ENCODE peak calls at places on chromosome 1, in seven cellular contexts. One of them, this sample, is unnamed.

GRCh38 chr1:32759997-32760623 is 57.0 kb downstream of the YARS1 start:
- DNase-seq in AG04450: no peak
- DNase-seq in cardiac muscle cell: peak; percentile 49
- DNase-seq in sigmoid colon: no peak
- DNase-seq in fibroblast of lung: peak; percentile 92
- DNase-seq in endodermal cell: peak; percentile 99
- DNase-seq in right lobe of liver: peak; percentile 71
- DNase-seq in this sample: no peak

GRCh38 chr1:105641407-105641806 is 1415.1 kb upstream of the PRMT6 start:
- DNase-seq in right lobe of liver: no peak
- DNase-seq in sigmoid colon: no peak
- DNase-seq in endodermal cell: peak; percentile 69
- DNase-seq in fibroblast of lung: no peak
- DNase-seq in AG04450: no peak
- DNase-seq in cardiac muscle cell: no peak
- DNase-seq in this sample: no peak

GRCh38 chr1:209619696-209620483 is 32.3 kb downstream of the LAMB3 start:
- DNase-seq in AG04450: no peak
- DNase-seq in endodermal cell: no peak
- DNase-seq in cardiac muscle cell: no peak
- DNase-seq in right lobe of liver: no peak
- DNase-seq in sigmoid colon: no peak
- DNase-seq in fibroblast of lung: no peak
- DNase-seq in this sample: no peak

GRCh38 chr1:151790940-151791651 is 796 bp upstream of the TDRKH start:
- DNase-seq in AG04450: no peak
- DNase-seq in sigmoid colon: no peak
- DNase-seq in right lobe of liver: no peak
- DNase-seq in cardiac muscle cell: peak; percentile 40
- DNase-seq in fibroblast of lung: peak; percentile 6
- DNase-seq in endodermal cell: peak; percentile 67
- DNase-seq in this sample: peak; percentile 19

GRCh38 chr1:29649375-29650040 is 413.2 kb downstream of the PTPRU start:
- DNase-seq in fibroblast of lung: peak; percentile 37
- DNase-seq in sigmoid colon: no peak
- DNase-seq in cardiac muscle cell: no peak
- DNase-seq in right lobe of liver: no peak
- DNase-seq in endodermal cell: peak; percentile 30
- DNase-seq in AG04450: no peak
- DNase-seq in this sample: no peak

GRCh38 chr1:228487336-228488106 is at the start of gene RNF187:
- DNase-seq in cardiac muscle cell: peak; percentile 63
- DNase-seq in endodermal cell: peak; percentile 65
- DNase-seq in AG04450: no peak
- DNase-seq in sigmoid colon: peak; percentile 93
- DNase-seq in right lobe of liver: peak; percentile 94
- DNase-seq in fibroblast of lung: no peak
- DNase-seq in this sample: no peak

GRCh38 chr1:46244656-46245371 is 2.7 kb upstream of the RAD54L start:
- DNase-seq in right lobe of liver: no peak
- DNase-seq in endodermal cell: peak; percentile 46
- DNase-seq in sigmoid colon: no peak
- DNase-seq in cardiac muscle cell: peak; percentile 20
- DNase-seq in AG04450: no peak
- DNase-seq in fibroblast of lung: peak; percentile 6
- DNase-seq in this sample: peak; percentile 49

GRCh38 chr1:234486858-234487830 is 8.2 kb upstream of the TARBP1 start:
- DNase-seq in AG04450: peak; percentile 77
- DNase-seq in sigmoid colon: no peak
- DNase-seq in fibroblast of lung: peak; percentile 60
- DNase-seq in cardiac muscle cell: peak; percentile 40
- DNase-seq in right lobe of liver: no peak
- DNase-seq in endodermal cell: no peak
- DNase-seq in this sample: peak; percentile 44

GRCh38 chr1:91948501-91949355 is 473 bp upstream of the BRDT start:
- DNase-seq in right lobe of liver: no peak
- DNase-seq in endodermal cell: no peak
- DNase-seq in cardiac muscle cell: no peak
- DNase-seq in fibroblast of lung: no peak
- DNase-seq in sigmoid colon: no peak
- DNase-seq in AG04450: no peak
- DNase-seq in this sample: no peak

GRCh38 chr1:155961937-155962336 is 16.4 kb downstream of the ARHGEF2 start:
- DNase-seq in right lobe of liver: peak; percentile 55
- DNase-seq in AG04450: peak; percentile 78
- DNase-seq in sigmoid colon: no peak
- DNase-seq in endodermal cell: peak; percentile 67
- DNase-seq in fibroblast of lung: peak; percentile 98
- DNase-seq in cardiac muscle cell: no peak
- DNase-seq in this sample: peak; percentile 60

GRCh38 chr1:43550598-43551246 is 20.0 kb downstream of the PTPRF start:
- DNase-seq in AG04450: no peak
- DNase-seq in endodermal cell: no peak
- DNase-seq in fibroblast of lung: no peak
- DNase-seq in cardiac muscle cell: no peak
- DNase-seq in sigmoid colon: no peak
- DNase-seq in right lobe of liver: no peak
- DNase-seq in this sample: no peak

GRCh38 chr1:147756336-147756735 is 4.1 kb downstream of the GJA5 start:
- DNase-seq in endodermal cell: no peak
- DNase-seq in fibroblast of lung: no peak
- DNase-seq in right lobe of liver: no peak
- DNase-seq in AG04450: no peak
- DNase-seq in sigmoid colon: no peak
- DNase-seq in cardiac muscle cell: no peak
- DNase-seq in this sample: no peak

GRCh38 chr1:117653195-117653594 is 47.3 kb downstream of the TENT5C start:
- DNase-seq in cardiac muscle cell: no peak
- DNase-seq in sigmoid colon: no peak
- DNase-seq in AG04450: no peak
- DNase-seq in endodermal cell: no peak
- DNase-seq in right lobe of liver: no peak
- DNase-seq in fibroblast of lung: no peak
- DNase-seq in this sample: no peak

GRCh38 chr1:163472267-163472666 is 150.5 kb downstream of the NUF2 start:
- DNase-seq in right lobe of liver: no peak
- DNase-seq in cardiac muscle cell: no peak
- DNase-seq in endodermal cell: no peak
- DNase-seq in fibroblast of lung: peak; percentile 1
- DNase-seq in AG04450: no peak
- DNase-seq in sigmoid colon: no peak
- DNase-seq in this sample: no peak

GRCh38 chr1:37865348-37866119 is 6.1 kb upstream of the MTF1 start:
- DNase-seq in fibroblast of lung: peak; percentile 26
- DNase-seq in sigmoid colon: no peak
- DNase-seq in right lobe of liver: no peak
- DNase-seq in AG04450: no peak
- DNase-seq in endodermal cell: no peak
- DNase-seq in cardiac muscle cell: no peak
- DNase-seq in this sample: no peak

GRCh38 chr1:29370067-29370466 is 133.7 kb downstream of the PTPRU start:
- DNase-seq in fibroblast of lung: no peak
- DNase-seq in endodermal cell: no peak
- DNase-seq in right lobe of liver: no peak
- DNase-seq in cardiac muscle cell: no peak
- DNase-seq in AG04450: no peak
- DNase-seq in sigmoid colon: no peak
- DNase-seq in this sample: no peak

GRCh38 chr1:183926978-183927377 is 110.5 kb downstream of the COLGALT2 start:
- DNase-seq in AG04450: no peak
- DNase-seq in right lobe of liver: no peak
- DNase-seq in sigmoid colon: no peak
- DNase-seq in endodermal cell: no peak
- DNase-seq in cardiac muscle cell: no peak
- DNase-seq in fibroblast of lung: peak; percentile 81
- DNase-seq in this sample: no peak

GRCh38 chr1:54978528-54979326 is 1.7 kb upstream of the TMEM61 start:
- DNase-seq in fibroblast of lung: no peak
- DNase-seq in endodermal cell: no peak
- DNase-seq in cardiac muscle cell: no peak
- DNase-seq in AG04450: no peak
- DNase-seq in right lobe of liver: no peak
- DNase-seq in sigmoid colon: no peak
- DNase-seq in this sample: no peak

DNA sequence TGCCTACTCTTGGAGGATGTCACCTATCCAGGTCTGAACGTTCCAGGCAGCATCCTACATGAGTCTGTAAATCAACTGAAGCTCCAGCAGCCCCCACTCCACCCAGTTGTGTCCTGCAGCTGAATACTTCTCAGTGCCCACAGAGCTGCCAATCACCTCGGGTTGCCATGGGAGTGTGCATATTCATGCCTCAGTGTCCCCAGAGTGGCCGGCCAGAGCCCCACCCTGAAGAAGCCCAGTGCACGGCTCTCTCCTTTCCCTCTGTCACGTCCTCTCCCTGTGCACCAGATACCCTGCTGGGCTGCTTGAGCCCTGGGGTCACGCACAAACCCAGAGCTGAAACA is 16.1 kb upstream of the GSTM4 start:
- DNase-seq in cardiac muscle cell: no peak
- DNase-seq in sigmoid colon: no peak
- DNase-seq in right lobe of liver: no peak
- DNase-seq in AG04450: no peak
- DNase-seq in endodermal cell: no peak
- DNase-seq in fibroblast of lung: no peak
- DNase-seq in this sample: no peak
- H3K4me3 ChIP-seq in cardiac muscle cell: no peak overlapping the region
- H3K4me3 ChIP-seq in sigmoid colon: no peak overlapping the region
- H3K4me3 ChIP-seq in right lobe of liver: no peak overlapping the region
- H3K4me3 ChIP-seq in AG04450: no peak overlapping the region
- H3K4me3 ChIP-seq in endodermal cell: no peak overlapping the region
- H3K4me3 ChIP-seq in fibroblast of lung: no peak overlapping the region
- H3K4me3 ChIP-seq in this sample: no peak overlapping the region

GRCh38 chr1:161198206-161198876 is 513 bp downstream of the ADAMTS4 start:
- DNase-seq in fibroblast of lung: no peak
- DNase-seq in right lobe of liver: no peak
- DNase-seq in endodermal cell: peak; percentile 90
- DNase-seq in sigmoid colon: peak; percentile 77
- DNase-seq in cardiac muscle cell: peak; percentile 81
- DNase-seq in AG04450: no peak
- DNase-seq in this sample: no peak
- TF ChIP-seq CTCF in fibroblast of lung: peak; percentile 11
- TF ChIP-seq CTCF in right lobe of liver: no peak
- TF ChIP-seq CTCF in endodermal cell: peak; percentile 48
- TF ChIP-seq CTCF in sigmoid colon: no peak
- TF ChIP-seq CTCF in cardiac muscle cell: no peak
- TF ChIP-seq CTCF in AG04450: peak; percentile 7
- TF ChIP-seq CTCF in this sample: no peak

DNA sequence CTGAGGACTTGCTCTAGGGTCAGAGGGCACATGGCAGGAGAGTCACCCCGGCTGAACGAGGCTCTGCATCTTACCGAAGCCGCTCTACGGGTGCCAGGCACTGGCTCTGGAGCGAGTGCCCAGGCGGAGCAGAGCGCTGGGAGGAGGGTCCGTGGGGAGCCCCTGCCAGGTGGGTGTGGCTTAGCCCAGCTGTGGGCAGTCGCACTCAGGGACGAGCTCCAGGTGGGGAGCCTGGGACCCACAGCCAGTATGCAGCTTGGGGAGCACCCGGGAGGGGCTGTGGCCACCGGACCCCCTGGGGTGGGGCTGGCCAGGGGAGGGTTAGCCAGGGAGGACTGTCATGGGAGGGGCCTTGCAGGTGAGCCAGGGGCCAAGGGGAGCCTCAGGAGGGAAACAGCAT is 3.8 kb downstream of the AGRN start:
- DNase-seq in cardiac muscle cell: no peak
- DNase-seq in right lobe of liver: no peak
- DNase-seq in AG04450: no peak
- DNase-seq in endodermal cell: peak; percentile 72
- DNase-seq in sigmoid colon: no peak
- DNase-seq in fibroblast of lung: no peak
- DNase-seq in this sample: no peak
- H3K4me3 ChIP-seq in cardiac muscle cell: no peak overlapping the region
- H3K4me3 ChIP-seq in right lobe of liver: no peak overlapping the region
- H3K4me3 ChIP-seq in AG04450: no peak overlapping the region
- H3K4me3 ChIP-seq in endodermal cell: no peak overlapping the region
- H3K4me3 ChIP-seq in sigmoid colon: no peak overlapping the region
- H3K4me3 ChIP-seq in fibroblast of lung: no peak overlapping the region
- H3K4me3 ChIP-seq in this sample: no peak overlapping the region

GRCh38 chr1:5286244-5286643 is 631.8 kb downstream of the AJAP1 start:
- DNase-seq in right lobe of liver: no peak
- DNase-seq in AG04450: no peak
- DNase-seq in fibroblast of lung: no peak
- DNase-seq in sigmoid colon: no peak
- DNase-seq in endodermal cell: peak; percentile 62
- DNase-seq in cardiac muscle cell: no peak
- DNase-seq in this sample: no peak
- TF ChIP-seq CTCF in right lobe of liver: no peak
- TF ChIP-seq CTCF in AG04450: no peak
- TF ChIP-seq CTCF in fibroblast of lung: no peak
- TF ChIP-seq CTCF in sigmoid colon: no peak
- TF ChIP-seq CTCF in endodermal cell: peak; percentile 63
- TF ChIP-seq CTCF in cardiac muscle cell: no peak
- TF ChIP-seq CTCF in this sample: peak; percentile 30

GRCh38 chr1:159009287-159009686 is 420 bp upstream of the IFI16 start:
- DNase-seq in AG04450: no peak
- DNase-seq in endodermal cell: no peak
- DNase-seq in sigmoid colon: no peak
- DNase-seq in cardiac muscle cell: no peak
- DNase-seq in right lobe of liver: no peak
- DNase-seq in fibroblast of lung: no peak
- DNase-seq in this sample: peak; percentile 48

GRCh38 chr1:159011701-159012100 is 2.0 kb downstream of the IFI16 start:
- DNase-seq in endodermal cell: no peak
- DNase-seq in cardiac muscle cell: no peak
- DNase-seq in right lobe of liver: no peak
- DNase-seq in AG04450: no peak
- DNase-seq in fibroblast of lung: no peak
- DNase-seq in sigmoid colon: no peak
- DNase-seq in this sample: no peak

GRCh38 chr1:159009704-159010361 is at the start of gene IFI16:
- DNase-seq in AG04450: peak; percentile 83
- DNase-seq in right lobe of liver: no peak
- DNase-seq in cardiac muscle cell: no peak
- DNase-seq in sigmoid colon: peak; percentile 69
- DNase-seq in endodermal cell: no peak
- DNase-seq in fibroblast of lung: peak; percentile 97
- DNase-seq in this sample: peak; percentile 91

GRCh38 chr1:159008744-159009188 is 941 bp upstream of the IFI16 start:
- DNase-seq in cardiac muscle cell: no peak
- DNase-seq in fibroblast of lung: no peak
- DNase-seq in endodermal cell: no peak
- DNase-seq in AG04450: no peak
- DNase-seq in sigmoid colon: no peak
- DNase-seq in right lobe of liver: no peak
- DNase-seq in this sample: peak; percentile 91

DNA sequence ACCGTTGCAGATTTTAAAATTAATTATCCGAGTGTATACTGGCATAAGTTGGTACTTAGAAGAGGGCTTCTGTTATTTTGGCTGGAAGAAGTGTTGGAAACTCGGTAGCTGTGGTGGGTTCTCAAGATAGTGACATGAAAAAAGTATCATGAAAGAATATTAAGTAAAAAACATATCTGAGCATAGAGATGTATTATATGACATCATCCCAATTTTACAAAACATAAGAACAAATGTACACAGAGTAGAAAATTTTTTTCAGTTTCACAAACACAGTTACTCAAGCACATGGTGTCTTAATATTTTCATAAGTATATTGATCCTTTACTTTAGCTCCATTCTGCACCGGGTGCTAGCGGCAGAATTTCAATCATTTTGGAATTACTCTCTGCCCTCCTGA is 691 bp downstream of the IFI16 start:
- DNase-seq in sigmoid colon: no peak
- DNase-seq in fibroblast of lung: no peak
- DNase-seq in cardiac muscle cell: no peak
- DNase-seq in endodermal cell: no peak
- DNase-seq in AG04450: no peak
- DNase-seq in right lobe of liver: no peak
- DNase-seq in this sample: no peak
- H3K4me3 ChIP-seq in sigmoid colon: peak overlapping the region; percentile 41
- H3K4me3 ChIP-seq in fibroblast of lung: peak overlapping the region; percentile 82
- H3K4me3 ChIP-seq in cardiac muscle cell: no peak overlapping the region
- H3K4me3 ChIP-seq in endodermal cell: no peak overlapping the region
- H3K4me3 ChIP-seq in AG04450: peak overlapping the region; percentile 76
- H3K4me3 ChIP-seq in right lobe of liver: peak overlapping the region; percentile 48
- H3K4me3 ChIP-seq in this sample: peak overlapping the region; percentile 99